ENCODE peak calls at places on chromosomes 11 and 22, in nine cellular contexts. One of them, this sample, is unnamed. For H3K27me3, the result is how much of the 10 kb centered on the place peaks cover.

GRCh38 chr11:83162377-83162776 is 5.4 kb downstream of the PCF11 start:
- DNase-seq in mammary epithelial cell: no peak
- DNase-seq in PC-3: no peak
- DNase-seq in ovary: no peak
- DNase-seq in HepG2: no peak
- DNase-seq in BE2C: no peak
- DNase-seq in psoas muscle: no peak
- DNase-seq in WERI-Rb-1: no peak
- DNase-seq in CD8-positive, alpha-beta T cell: no peak
- DNase-seq in this sample: peak

GRCh38 chr22:50114221-50114981 is 24.6 kb downstream of the MOV10L1 start:
- DNase-seq in mammary epithelial cell: no peak
- DNase-seq in PC-3: peak
- DNase-seq in ovary: peak
- DNase-seq in HepG2: no peak
- DNase-seq in BE2C: no peak
- DNase-seq in psoas muscle: no peak
- DNase-seq in WERI-Rb-1: no peak
- DNase-seq in CD8-positive, alpha-beta T cell: no peak
- DNase-seq in this sample: peak

GRCh38 chr11:128521697-128522062 is 65.7 kb downstream of the ETS1 start:
- DNase-seq in mammary epithelial cell: no peak
- DNase-seq in PC-3: no peak
- DNase-seq in ovary: peak
- DNase-seq in HepG2: no peak
- DNase-seq in BE2C: no peak
- DNase-seq in psoas muscle: peak
- DNase-seq in WERI-Rb-1: no peak
- DNase-seq in CD8-positive, alpha-beta T cell: peak
- DNase-seq in this sample: peak

GRCh38 chr11:121352301-121352891 is 59.8 kb downstream of the SC5D start:
- DNase-seq in mammary epithelial cell: no peak
- DNase-seq in PC-3: no peak
- DNase-seq in ovary: no peak
- DNase-seq in HepG2: no peak
- DNase-seq in BE2C: no peak
- DNase-seq in psoas muscle: no peak
- DNase-seq in WERI-Rb-1: no peak
- DNase-seq in CD8-positive, alpha-beta T cell: no peak
- DNase-seq in this sample: no peak

GRCh38 chr22:27112273-27112672 is 454.9 kb downstream of the MIAT start:
- DNase-seq in mammary epithelial cell: no peak
- DNase-seq in PC-3: no peak
- DNase-seq in ovary: no peak
- DNase-seq in HepG2: peak
- DNase-seq in BE2C: no peak
- DNase-seq in psoas muscle: no peak
- DNase-seq in WERI-Rb-1: no peak
- DNase-seq in CD8-positive, alpha-beta T cell: no peak
- DNase-seq in this sample: no peak

GRCh38 chr11:87176044-87176443 is 138.3 kb downstream of the TMEM135 start:
- DNase-seq in mammary epithelial cell: peak
- DNase-seq in PC-3: peak
- DNase-seq in ovary: no peak
- DNase-seq in HepG2: no peak
- DNase-seq in BE2C: no peak
- DNase-seq in psoas muscle: no peak
- DNase-seq in WERI-Rb-1: no peak
- DNase-seq in CD8-positive, alpha-beta T cell: no peak
- DNase-seq in this sample: no peak

GRCh38 chr11:16741473-16741872 is 3.0 kb downstream of the C11orf58 start:
- DNase-seq in mammary epithelial cell: no peak
- DNase-seq in PC-3: no peak
- DNase-seq in ovary: no peak
- DNase-seq in HepG2: no peak
- DNase-seq in BE2C: no peak
- DNase-seq in psoas muscle: peak
- DNase-seq in WERI-Rb-1: no peak
- DNase-seq in CD8-positive, alpha-beta T cell: no peak
- DNase-seq in this sample: no peak

GRCh38 chr11:18064035-18064434 is 18.0 kb upstream of the TPH1 start:
- DNase-seq in mammary epithelial cell: no peak
- DNase-seq in PC-3: no peak
- DNase-seq in ovary: no peak
- DNase-seq in HepG2: no peak
- DNase-seq in BE2C: no peak
- DNase-seq in psoas muscle: no peak
- DNase-seq in WERI-Rb-1: peak
- DNase-seq in CD8-positive, alpha-beta T cell: no peak
- DNase-seq in this sample: no peak

GRCh38 chr11:64291746-64292457 is 800 bp downstream of the KCNK4 start:
- DNase-seq in mammary epithelial cell: no peak
- DNase-seq in PC-3: no peak
- DNase-seq in ovary: no peak
- DNase-seq in HepG2: no peak
- DNase-seq in BE2C: no peak
- DNase-seq in psoas muscle: peak
- DNase-seq in WERI-Rb-1: no peak
- DNase-seq in CD8-positive, alpha-beta T cell: no peak
- DNase-seq in this sample: peak
- H3K4me3 ChIP-seq in mammary epithelial cell: peak
- H3K4me3 ChIP-seq in PC-3: peak
- H3K4me3 ChIP-seq in ovary: no peak
- H3K4me3 ChIP-seq in HepG2: peak
- H3K4me3 ChIP-seq in BE2C: no peak
- H3K4me3 ChIP-seq in psoas muscle: peak
- H3K4me3 ChIP-seq in WERI-Rb-1: peak
- H3K4me3 ChIP-seq in CD8-positive, alpha-beta T cell: peak
- H3K4me3 ChIP-seq in this sample: peak

GRCh38 chr11:61682093-61682732 is 2.0 kb downstream of the DAGLA start:
- DNase-seq in mammary epithelial cell: no peak
- DNase-seq in PC-3: peak
- DNase-seq in ovary: no peak
- DNase-seq in HepG2: peak
- DNase-seq in BE2C: peak
- DNase-seq in psoas muscle: peak
- DNase-seq in WERI-Rb-1: peak
- DNase-seq in CD8-positive, alpha-beta T cell: no peak
- DNase-seq in this sample: peak

GRCh38 chr11:61680622-61681191 is 516 bp downstream of the DAGLA start:
- DNase-seq in mammary epithelial cell: no peak
- DNase-seq in PC-3: no peak
- DNase-seq in ovary: no peak
- DNase-seq in HepG2: no peak
- DNase-seq in BE2C: no peak
- DNase-seq in psoas muscle: peak
- DNase-seq in WERI-Rb-1: no peak
- DNase-seq in CD8-positive, alpha-beta T cell: no peak
- DNase-seq in this sample: no peak

GRCh38 chr11:61684870-61685610 is 4.8 kb downstream of the DAGLA start:
- DNase-seq in mammary epithelial cell: no peak
- DNase-seq in PC-3: no peak
- DNase-seq in ovary: no peak
- DNase-seq in HepG2: no peak
- DNase-seq in BE2C: no peak
- DNase-seq in psoas muscle: peak
- DNase-seq in WERI-Rb-1: no peak
- DNase-seq in CD8-positive, alpha-beta T cell: no peak
- DNase-seq in this sample: no peak

GRCh38 chr11:61683961-61684869 is 4.0 kb downstream of the DAGLA start:
- DNase-seq in mammary epithelial cell: no peak
- DNase-seq in PC-3: no peak
- DNase-seq in ovary: no peak
- DNase-seq in HepG2: no peak
- DNase-seq in BE2C: no peak
- DNase-seq in psoas muscle: peak
- DNase-seq in WERI-Rb-1: no peak
- DNase-seq in CD8-positive, alpha-beta T cell: no peak
- DNase-seq in this sample: no peak

GRCh38 chr11:61683116-61683515 is 2.9 kb downstream of the DAGLA start:
- DNase-seq in mammary epithelial cell: no peak
- DNase-seq in PC-3: no peak
- DNase-seq in ovary: no peak
- DNase-seq in HepG2: no peak
- DNase-seq in BE2C: no peak
- DNase-seq in psoas muscle: peak
- DNase-seq in WERI-Rb-1: no peak
- DNase-seq in CD8-positive, alpha-beta T cell: no peak
- DNase-seq in this sample: no peak
- H3K27me3 ChIP-seq in mammary epithelial cell: under half
- H3K27me3 ChIP-seq in PC-3: under half
- H3K27me3 ChIP-seq in ovary: under half
- H3K27me3 ChIP-seq in HepG2: under half
- H3K27me3 ChIP-seq in BE2C: under half
- H3K27me3 ChIP-seq in psoas muscle: under half
- H3K27me3 ChIP-seq in WERI-Rb-1: under half
- H3K27me3 ChIP-seq in CD8-positive, alpha-beta T cell: under half
- H3K27me3 ChIP-seq in this sample: under half

GRCh38 chr11:73218106-73218829 is at the start of gene P2RY2:
- DNase-seq in mammary epithelial cell: peak
- DNase-seq in PC-3: peak
- DNase-seq in ovary: peak
- DNase-seq in HepG2: peak
- DNase-seq in BE2C: peak
- DNase-seq in psoas muscle: peak
- DNase-seq in WERI-Rb-1: no peak
- DNase-seq in CD8-positive, alpha-beta T cell: peak
- DNase-seq in this sample: peak

GRCh38 chr11:73221451-73221850 is 3.4 kb downstream of the P2RY2 start:
- DNase-seq in mammary epithelial cell: no peak
- DNase-seq in PC-3: no peak
- DNase-seq in ovary: no peak
- DNase-seq in HepG2: peak
- DNase-seq in BE2C: no peak
- DNase-seq in psoas muscle: no peak
- DNase-seq in WERI-Rb-1: no peak
- DNase-seq in CD8-positive, alpha-beta T cell: no peak
- DNase-seq in this sample: no peak

GRCh38 chr11:73217810-73218105 is 323 bp upstream of the P2RY2 start:
- DNase-seq in mammary epithelial cell: no peak
- DNase-seq in PC-3: no peak
- DNase-seq in ovary: no peak
- DNase-seq in HepG2: no peak
- DNase-seq in BE2C: no peak
- DNase-seq in psoas muscle: no peak
- DNase-seq in WERI-Rb-1: no peak
- DNase-seq in CD8-positive, alpha-beta T cell: no peak
- DNase-seq in this sample: no peak

GRCh38 chr11:73218830-73219215 is 742 bp downstream of the P2RY2 start:
- DNase-seq in mammary epithelial cell: no peak
- DNase-seq in PC-3: no peak
- DNase-seq in ovary: no peak
- DNase-seq in HepG2: no peak
- DNase-seq in BE2C: no peak
- DNase-seq in psoas muscle: peak
- DNase-seq in WERI-Rb-1: no peak
- DNase-seq in CD8-positive, alpha-beta T cell: no peak
- DNase-seq in this sample: no peak

DNA sequence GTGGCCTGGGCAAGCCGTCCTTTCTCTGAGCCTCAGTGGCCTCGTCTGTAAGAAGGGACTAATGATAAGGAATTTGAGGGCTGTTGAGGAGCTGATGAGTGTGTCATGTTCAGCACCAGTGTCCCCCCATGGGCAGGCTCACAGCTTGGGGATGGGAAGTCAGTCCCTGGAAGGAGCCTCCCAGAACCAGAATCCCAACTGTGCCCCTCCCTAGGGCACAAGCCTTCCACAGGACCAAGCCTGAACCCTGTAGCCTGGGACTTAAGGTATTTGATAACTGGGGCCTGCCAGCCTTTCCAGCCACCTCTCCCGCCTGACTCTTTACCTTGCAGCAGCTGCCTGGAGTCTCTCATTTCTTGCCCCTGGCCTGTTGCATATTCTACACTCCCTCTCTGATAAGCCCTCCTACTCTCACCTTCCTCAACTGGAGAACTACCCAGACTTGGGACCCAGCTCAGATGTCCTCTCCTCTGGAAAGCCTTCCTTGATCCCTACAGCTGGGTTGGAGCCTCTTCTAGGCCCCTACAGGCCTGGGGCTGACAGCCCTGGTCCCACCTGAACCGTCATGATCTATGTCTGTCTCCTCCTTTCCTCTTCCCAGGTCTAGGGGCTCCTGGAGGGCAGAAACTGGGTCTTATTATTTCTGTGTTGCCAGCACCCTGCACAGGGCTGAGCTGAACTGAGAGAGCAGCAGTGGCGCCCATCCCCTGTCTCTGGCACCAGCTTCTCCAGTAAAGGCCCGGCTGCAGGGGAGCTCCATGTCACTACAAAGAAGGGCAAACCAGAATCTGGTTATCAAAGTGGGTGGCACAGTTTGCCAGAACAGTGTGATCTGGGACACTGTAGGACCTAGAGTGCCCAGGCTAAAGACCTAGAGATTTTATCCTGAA is 1.6 kb downstream of the P2RY2 start:
- DNase-seq in mammary epithelial cell: no peak
- DNase-seq in PC-3: no peak
- DNase-seq in ovary: no peak
- DNase-seq in HepG2: no peak
- DNase-seq in BE2C: no peak
- DNase-seq in psoas muscle: no peak
- DNase-seq in WERI-Rb-1: no peak
- DNase-seq in CD8-positive, alpha-beta T cell: no peak
- DNase-seq in this sample: no peak
- H3K4me3 ChIP-seq in mammary epithelial cell: peak
- H3K4me3 ChIP-seq in PC-3: peak
- H3K4me3 ChIP-seq in ovary: no peak
- H3K4me3 ChIP-seq in HepG2: no peak
- H3K4me3 ChIP-seq in BE2C: no peak
- H3K4me3 ChIP-seq in psoas muscle: peak
- H3K4me3 ChIP-seq in WERI-Rb-1: no peak
- H3K4me3 ChIP-seq in CD8-positive, alpha-beta T cell: no peak
- H3K4me3 ChIP-seq in this sample: no peak

GRCh38 chr11:45659818-45660160 is 5.6 kb downstream of the CHST1 start:
- DNase-seq in mammary epithelial cell: no peak
- DNase-seq in PC-3: no peak
- DNase-seq in ovary: no peak
- DNase-seq in HepG2: no peak
- DNase-seq in BE2C: no peak
- DNase-seq in psoas muscle: no peak
- DNase-seq in WERI-Rb-1: no peak
- DNase-seq in CD8-positive, alpha-beta T cell: no peak
- DNase-seq in this sample: no peak

GRCh38 chr11:45658292-45658991 is 7.0 kb downstream of the CHST1 start:
- DNase-seq in mammary epithelial cell: peak
- DNase-seq in PC-3: no peak
- DNase-seq in ovary: peak
- DNase-seq in HepG2: peak
- DNase-seq in BE2C: peak
- DNase-seq in psoas muscle: peak
- DNase-seq in WERI-Rb-1: peak
- DNase-seq in CD8-positive, alpha-beta T cell: no peak
- DNase-seq in this sample: peak

GRCh38 chr11:45655831-45656230 is 9.6 kb downstream of the CHST1 start:
- DNase-seq in mammary epithelial cell: no peak
- DNase-seq in PC-3: no peak
- DNase-seq in ovary: no peak
- DNase-seq in HepG2: no peak
- DNase-seq in BE2C: no peak
- DNase-seq in psoas muscle: no peak
- DNase-seq in WERI-Rb-1: no peak
- DNase-seq in CD8-positive, alpha-beta T cell: no peak
- DNase-seq in this sample: no peak

GRCh38 chr11:45659031-45659817 is 6.2 kb downstream of the CHST1 start:
- DNase-seq in mammary epithelial cell: no peak
- DNase-seq in PC-3: no peak
- DNase-seq in ovary: no peak
- DNase-seq in HepG2: no peak
- DNase-seq in BE2C: no peak
- DNase-seq in psoas muscle: no peak
- DNase-seq in WERI-Rb-1: no peak
- DNase-seq in CD8-positive, alpha-beta T cell: no peak
- DNase-seq in this sample: no peak

DNA sequence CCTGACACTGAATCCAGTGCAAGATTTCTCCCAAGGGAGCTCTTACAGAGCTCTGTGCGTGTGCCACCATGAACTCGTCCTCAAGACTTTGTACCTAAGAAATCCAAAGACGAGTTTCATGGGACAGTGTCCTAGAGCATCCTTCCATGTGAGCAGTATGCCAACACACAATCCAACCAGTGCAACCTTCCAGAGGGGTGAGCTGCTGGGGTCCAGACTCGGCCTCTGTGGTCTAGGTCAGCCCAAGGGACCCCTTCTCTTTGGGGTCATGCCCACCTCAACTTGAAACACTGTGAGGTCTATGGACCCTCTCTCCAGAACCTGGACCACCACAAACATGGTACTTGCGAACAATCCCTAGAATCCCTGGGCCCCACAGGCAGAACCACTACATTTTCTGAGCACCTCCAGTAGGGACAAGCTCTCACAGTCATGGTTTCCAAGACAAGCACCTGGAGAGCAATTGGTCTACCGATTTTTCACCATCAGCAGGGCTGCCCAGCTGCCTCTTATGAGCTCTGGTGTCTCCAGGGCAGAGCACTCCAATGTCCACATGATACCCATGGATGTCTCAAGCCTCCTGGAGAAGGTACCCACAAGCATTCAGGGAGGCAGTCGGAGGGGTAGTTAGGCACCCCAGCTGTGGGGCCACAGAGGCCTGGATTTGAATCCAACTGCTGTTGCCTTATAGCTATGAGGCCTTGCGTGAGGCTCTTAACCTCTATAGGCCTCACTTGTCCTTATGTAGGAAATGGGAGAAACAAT is 7.7 kb downstream of the CHST1 start:
- DNase-seq in mammary epithelial cell: no peak
- DNase-seq in PC-3: no peak
- DNase-seq in ovary: no peak
- DNase-seq in HepG2: no peak
- DNase-seq in BE2C: no peak
- DNase-seq in psoas muscle: no peak
- DNase-seq in WERI-Rb-1: no peak
- DNase-seq in CD8-positive, alpha-beta T cell: no peak
- DNase-seq in this sample: no peak
- H3K27me3 ChIP-seq in mammary epithelial cell: under half
- H3K27me3 ChIP-seq in PC-3: under half
- H3K27me3 ChIP-seq in ovary: under half
- H3K27me3 ChIP-seq in HepG2: under half
- H3K27me3 ChIP-seq in BE2C: under half
- H3K27me3 ChIP-seq in psoas muscle: under half
- H3K27me3 ChIP-seq in WERI-Rb-1: under half
- H3K27me3 ChIP-seq in CD8-positive, alpha-beta T cell: under half
- H3K27me3 ChIP-seq in this sample: under half